ENCODE peak calls at places on chromosomes 12 and 14, in ten cellular contexts. J, S, G, E, L, K, O, F, Z and V are unnamed samples.
A peak's percentile ranks its signal among the peaks of the same experiment; 100 is the strongest.

GRCh38 chr12:84408936-84409335 is 503.7 kb downstream of the SLC6A15 start:
- DNase-seq in J (no peak), S (no peak), G (no peak), E (no peak), L (no peak), K (no peak), O (no peak), F (no peak), Z (no peak), V (no peak)

GRCh38 chr14:99382781-99383456 is 97.7 kb downstream of the SETD3 start:
- DNase-seq in J (no peak), S (no peak), G (peak; percentile 2), E (no peak), L (no peak), K (no peak), O (no peak), F (no peak), Z (no peak), V (no peak)

GRCh38 chr14:54754623-54755386 is 147.8 kb downstream of the GCH1 start:
- DNase-seq in J (no peak), S (no peak), G (no peak), E (no peak), L (no peak), K (no peak), O (no peak), F (no peak), Z (no peak), V (no peak)

GRCh38 chr14:92572050-92572449 is 58.5 kb downstream of the RIN3 start:
- DNase-seq in J (no peak), S (no peak), G (no peak), E (peak; percentile 45), L (no peak), K (no peak), O (no peak), F (no peak), Z (no peak), V (no peak)

GRCh38 chr12:132608231-132609171 is 1.9 kb downstream of the LRCOL1 start:
- DNase-seq in J (no peak), S (peak; percentile 34), G (no peak), E (no peak), L (no peak), K (no peak), O (no peak), F (no peak), Z (no peak), V (no peak)

GRCh38 chr14:98182385-98183055 is 1089.5 kb downstream of the BCL11B start:
- DNase-seq in J (no peak), S (no peak), G (no peak), E (no peak), L (no peak), K (no peak), O (no peak), F (no peak), Z (no peak), V (no peak)

GRCh38 chr14:55074662-55075061 is 23.2 kb downstream of the MAPK1IP1L start:
- DNase-seq in J (no peak), S (no peak), G (no peak), E (no peak), L (no peak), K (no peak), O (no peak), F (no peak), Z (no peak), V (no peak)

GRCh38 chr12:92702754-92703679 is at the start of gene PLEKHG7:
- DNase-seq in J (no peak), S (no peak), G (no peak), E (no peak), L (no peak), K (no peak), O (peak; percentile 46), F (no peak), Z (no peak), V (no peak)

GRCh38 chr12:51905507-51906438 is 1.5 kb upstream of the ACVRL1 start:
- DNase-seq in J (peak; percentile 64), S (peak; percentile 61), G (no peak), E (peak; percentile 80), L (no peak), K (no peak), O (peak; percentile 52), F (peak; percentile 72), Z (no peak), V (no peak)

GRCh38 chr12:69239922-69240624 is 704 bp downstream of the CPSF6 start:
- DNase-seq in J (peak; percentile 52), S (peak; percentile 75), G (peak; percentile 70), E (peak; percentile 73), L (no peak), K (peak; percentile 60), O (peak; percentile 47), F (peak; percentile 52), Z (peak; percentile 63), V (no peak)

GRCh38 chr14:21100931-21101330 is at the start of gene TMEM253:
- DNase-seq in J (no peak), S (no peak), G (no peak), E (no peak), L (no peak), K (no peak), O (no peak), F (no peak), Z (no peak), V (no peak)

GRCh38 chr12:109580272-109580671 is 6.7 kb downstream of the MVK start:
- DNase-seq in J (no peak), S (no peak), G (no peak), E (no peak), L (no peak), K (no peak), O (no peak), F (no peak), Z (no peak), V (no peak)

GRCh38 chr14:21868442-21869046 is 194.9 kb upstream of the OR4E1 start:
- DNase-seq in J (peak; percentile 41), S (peak; percentile 29), G (peak; percentile 24), E (no peak), L (peak; percentile 66), K (no peak), O (peak; percentile 73), F (no peak), Z (peak; percentile 44), V (no peak)

GRCh38 chr14:65187421-65188049 is 85.2 kb upstream of the MAX start:
- DNase-seq in J (no peak), S (no peak), G (no peak), E (no peak), L (no peak), K (no peak), O (no peak), F (no peak), Z (peak; percentile 76), V (no peak)
- H3K27me3 ChIP-seq in J (no peaks in the 10 kb centered on the region), S (no peaks in the 10 kb centered on the region), G (no peaks in the 10 kb centered on the region), E (no peaks in the 10 kb centered on the region), L (no peaks in the 10 kb centered on the region), K (no peaks in the 10 kb centered on the region), O (no peaks in the 10 kb centered on the region), F (no peaks in the 10 kb centered on the region), Z (peaks cover 3% of the 10 kb centered on the region), V (no peaks in the 10 kb centered on the region)

GRCh38 chr12:4168041-4168440 is 105.5 kb upstream of the CCND2 start:
- DNase-seq in J (no peak), S (no peak), G (no peak), E (no peak), L (no peak), K (no peak), O (no peak), F (no peak), Z (no peak), V (no peak)

GRCh38 chr12:4172999-4173398 is 100.6 kb upstream of the CCND2 start:
- DNase-seq in J (peak; percentile 93), S (no peak), G (peak; percentile 31), E (no peak), L (no peak), K (no peak), O (no peak), F (no peak), Z (no peak), V (no peak)

GRCh38 chr12:4169522-4169921 is 104.0 kb upstream of the CCND2 start:
- DNase-seq in J (no peak), S (no peak), G (no peak), E (no peak), L (no peak), K (no peak), O (no peak), F (no peak), Z (no peak), V (no peak)

GRCh38 chr12:4171742-4172141 is 101.8 kb upstream of the CCND2 start:
- DNase-seq in J (no peak), S (no peak), G (no peak), E (no peak), L (no peak), K (no peak), O (no peak), F (no peak), Z (no peak), V (no peak)

DNA sequence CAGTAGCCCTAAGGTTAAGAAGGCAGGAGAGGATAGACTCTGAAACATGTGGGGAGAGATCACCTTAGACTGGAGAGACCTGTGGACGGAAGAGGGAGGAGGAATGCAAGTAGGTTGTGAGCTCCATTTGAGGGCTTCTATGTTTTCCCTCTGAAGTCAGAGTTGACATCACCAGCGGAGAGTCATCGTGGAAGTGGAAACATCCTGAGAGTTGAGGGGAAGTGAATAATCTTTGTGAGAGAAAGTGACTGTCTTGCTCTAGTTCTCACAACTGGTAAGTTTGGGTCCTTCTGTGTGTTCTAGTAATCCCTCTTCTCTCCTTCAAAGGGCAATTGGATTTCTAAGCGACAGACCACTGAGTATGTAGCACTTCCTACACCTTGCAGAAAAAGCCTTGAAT is 103.6 kb upstream of the CCND2 start:
- DNase-seq in J (no peak), S (no peak), G (no peak), E (no peak), L (no peak), K (no peak), O (no peak), F (no peak), Z (no peak), V (no peak)
- H3K27me3 ChIP-seq in J (no peaks in the 10 kb centered on the region), S (no peaks in the 10 kb centered on the region), G (peaks cover 3% of the 10 kb centered on the region), E (no peaks in the 10 kb centered on the region), L (no peaks in the 10 kb centered on the region), K (no peaks in the 10 kb centered on the region), O (peaks cover 18% of the 10 kb centered on the region), F (no peaks in the 10 kb centered on the region), Z (no peaks in the 10 kb centered on the region), V (no peaks in the 10 kb centered on the region)

DNA sequence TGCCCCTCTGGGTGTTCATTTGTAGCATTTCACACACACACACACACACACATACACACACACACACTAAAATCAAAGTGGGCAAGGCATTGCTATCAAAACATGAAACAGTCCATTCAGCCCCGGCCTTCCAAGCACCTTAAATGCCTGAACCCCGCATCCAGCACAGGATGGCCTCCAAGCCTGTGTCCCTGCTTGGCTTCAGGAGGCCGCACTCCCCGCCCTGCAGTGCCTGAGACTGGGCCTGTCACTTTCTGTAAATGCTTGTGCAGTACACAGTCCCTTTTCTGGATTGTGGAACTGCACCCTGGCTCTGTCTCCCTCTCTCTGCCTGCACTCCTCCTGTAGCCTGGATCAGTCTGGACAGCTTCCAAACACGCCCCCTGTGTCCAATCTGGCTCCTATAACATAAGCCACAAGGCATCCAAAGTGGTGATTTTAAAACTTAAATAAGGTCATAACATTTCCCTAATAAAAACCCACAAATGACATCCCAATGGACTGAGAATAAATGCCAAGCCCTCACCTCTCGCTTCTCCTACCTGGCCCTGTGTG is 972.2 kb upstream of the TMEM132C start:
- DNase-seq in J (no peak), S (no peak), G (no peak), E (no peak), L (no peak), K (no peak), O (no peak), F (no peak), Z (no peak), V (no peak)
- H3K27me3 ChIP-seq in J (no peaks in the 10 kb centered on the region), S (no peaks in the 10 kb centered on the region), G (no peaks in the 10 kb centered on the region), E (no peaks in the 10 kb centered on the region), L (no peaks in the 10 kb centered on the region), K (no peaks in the 10 kb centered on the region), O (no peaks in the 10 kb centered on the region), F (no peaks in the 10 kb centered on the region), Z (no peaks in the 10 kb centered on the region), V (no peaks in the 10 kb centered on the region)

GRCh38 chr14:67529947-67530935 is 2.8 kb upstream of the PLEKHH1 start:
- DNase-seq in J (no peak), S (no peak), G (no peak), E (no peak), L (no peak), K (no peak), O (no peak), F (no peak), Z (no peak), V (no peak)
- H3K27me3 ChIP-seq in J (no peaks in the 10 kb centered on the region), S (peaks cover 6% of the 10 kb centered on the region), G (peaks cover 25% of the 10 kb centered on the region), E (no peaks in the 10 kb centered on the region), L (peaks cover 13% of the 10 kb centered on the region), K (no peaks in the 10 kb centered on the region), O (peaks cover 19% of the 10 kb centered on the region), F (no peaks in the 10 kb centered on the region), Z (peaks cover 8% of the 10 kb centered on the region), V (no peaks in the 10 kb centered on the region)